ENCODE peak calls at places on chromosomes 3 and 15, in eight cellular contexts. A, V, M, T, U, Q, C and Z are unnamed samples.

GRCh38 chr15:65303687-65304392 is 637 bp upstream of the RNU5B-1 start:
- DNase-seq in T (peak; percentile 85), M (peak; percentile 56), C (peak; percentile 63), A (peak; percentile 70), V (peak; percentile 34), U (peak; percentile 18), Q (no peak), Z (no peak)

GRCh38 chr3:9226326-9226725 is 23.1 kb downstream of the SRGAP3 start:
- DNase-seq in U (no peak), Q (no peak), M (no peak), C (no peak), T (no peak), A (no peak), V (peak; percentile 87), Z (no peak)

GRCh38 chr15:74200394-74200793 is 2.2 kb downstream of the STRA6 start:
- DNase-seq in V (peak; percentile 75), U (no peak), M (no peak), C (peak; percentile 15), Q (no peak), A (no peak), T (no peak), Z (no peak)

GRCh38 chr15:59366368-59367021 is 6.2 kb downstream of the MYO1E start:
- DNase-seq in A (no peak), V (no peak), U (no peak), T (no peak), M (no peak), Q (no peak), C (no peak), Z (no peak)

GRCh38 chr15:96977886-96978285 is 647.4 kb downstream of the NR2F2 start:
- DNase-seq in T (no peak), V (no peak), U (no peak), M (no peak), A (no peak), Q (no peak), C (no peak), Z (no peak)

GRCh38 chr3:100316656-100317069 is 17.9 kb upstream of the NIT2 start:
- DNase-seq in Q (peak; percentile 15), A (no peak), V (peak; percentile 39), U (no peak), C (peak; percentile 28), M (no peak), T (peak; percentile 27), Z (peak; percentile 46)

GRCh38 chr3:34405159-34405558 is 606.7 kb downstream of the PDCD6IP start:
- DNase-seq in A (no peak), V (no peak), Q (no peak), U (no peak), C (no peak), M (no peak), T (no peak), Z (no peak)

GRCh38 chr15:100910556-100910955 is 8.6 kb upstream of the LRRK1 start:
- DNase-seq in V (no peak), Q (no peak), C (no peak), M (no peak), A (no peak), T (no peak), U (no peak), Z (no peak)

GRCh38 chr3:104437131-104437750 is 929.5 kb upstream of the ALCAM start:
- DNase-seq in C (no peak), M (no peak), T (no peak), A (no peak), U (no peak), V (peak; percentile 87), Q (no peak), Z (no peak)

GRCh38 chr3:104436536-104436935 is 930.2 kb upstream of the ALCAM start:
- DNase-seq in V (peak; percentile 63), M (no peak), A (no peak), T (no peak), Q (no peak), C (no peak), U (no peak), Z (no peak)

GRCh38 chr3:104437891-104438290 is 928.8 kb upstream of the ALCAM start:
- DNase-seq in Q (no peak), U (no peak), A (no peak), C (no peak), T (no peak), M (no peak), V (peak; percentile 81), Z (no peak)

DNA sequence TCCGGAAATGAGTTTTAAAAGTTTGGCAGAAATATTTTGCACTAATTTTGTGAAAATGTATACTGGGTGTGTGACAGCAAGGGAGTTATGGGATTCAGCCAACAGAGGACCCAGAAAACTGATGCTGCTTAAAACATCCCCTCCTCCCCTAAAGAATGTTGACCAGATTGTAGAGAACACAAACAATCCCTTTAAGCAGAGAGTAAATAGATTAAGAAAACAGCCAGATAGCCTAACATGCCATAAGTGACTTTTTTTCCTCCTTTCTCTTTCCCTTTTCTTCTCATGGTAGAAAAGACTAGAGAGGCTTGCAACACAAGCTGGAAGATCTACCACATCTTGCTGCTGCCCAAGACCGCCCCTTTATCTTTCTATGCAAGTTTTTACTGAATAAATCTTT is 927.9 kb upstream of the ALCAM start:
- DNase-seq in M (no peak), T (no peak), V (no peak), C (no peak), A (no peak), U (no peak), Q (no peak), Z (no peak)
- H3K27ac ChIP-seq in M (no peak overlapping the region), T (no peak overlapping the region), V (no peak overlapping the region), C (no peak overlapping the region), A (no peak overlapping the region), U (no peak overlapping the region), Q (no peak overlapping the region), Z (no peak overlapping the region)

GRCh38 chr3:43856351-43856750 is 165.6 kb downstream of the ABHD5 start:
- DNase-seq in C (no peak), Q (no peak), V (no peak), A (no peak), M (no peak), U (no peak), T (no peak), Z (no peak)

GRCh38 chr3:43856761-43857160 is 166.0 kb downstream of the ABHD5 start:
- DNase-seq in T (no peak), U (no peak), Q (no peak), M (no peak), A (no peak), V (no peak), C (no peak), Z (no peak)

GRCh38 chr3:43855674-43856299 is 165.0 kb downstream of the ABHD5 start:
- DNase-seq in U (peak; percentile 30), A (peak; percentile 65), V (no peak), Q (no peak), T (peak; percentile 64), C (peak; percentile 22), M (peak; percentile 69), Z (no peak)

GRCh38 chr3:43858052-43858701 is 167.4 kb downstream of the ABHD5 start:
- DNase-seq in Q (no peak), T (no peak), V (no peak), M (no peak), U (no peak), C (no peak), A (no peak), Z (no peak)

GRCh38 chr3:43857361-43858051 is 166.8 kb downstream of the ABHD5 start:
- DNase-seq in U (no peak), A (no peak), T (no peak), Q (no peak), C (no peak), M (no peak), V (no peak), Z (no peak)
- H3K27ac ChIP-seq in U (no peak overlapping the region), A (no peak overlapping the region), T (no peak overlapping the region), Q (no peak overlapping the region), C (no peak overlapping the region), M (no peak overlapping the region), V (no peak overlapping the region), Z (no peak overlapping the region)

GRCh38 chr15:69562564-69562963 is 109.9 kb downstream of the RPLP1 start:
- DNase-seq in T (no peak), M (peak; percentile 58), V (no peak), A (no peak), Q (no peak), U (no peak), C (no peak), Z (no peak)

GRCh38 chr15:69558138-69558409 is 105.5 kb downstream of the RPLP1 start:
- DNase-seq in V (no peak), Q (no peak), U (no peak), T (no peak), M (no peak), A (no peak), C (no peak), Z (no peak)

GRCh38 chr15:69562097-69562496 is 109.5 kb downstream of the RPLP1 start:
- DNase-seq in C (no peak), A (no peak), U (no peak), T (no peak), M (no peak), V (no peak), Q (no peak), Z (no peak)

GRCh38 chr15:69559440-69560215 is 107.0 kb downstream of the RPLP1 start:
- DNase-seq in Q (no peak), C (no peak), M (no peak), V (no peak), A (no peak), U (no peak), T (no peak), Z (no peak)

GRCh38 chr15:69561071-69561784 is 108.6 kb downstream of the RPLP1 start:
- DNase-seq in A (no peak), T (peak; percentile 57), Q (no peak), M (peak; percentile 79), U (no peak), V (no peak), C (no peak), Z (no peak)
- H3K27ac ChIP-seq in A (no peak overlapping the region), T (peak overlapping the region; percentile 38), Q (no peak overlapping the region), M (peak overlapping the region; percentile 80), U (no peak overlapping the region), V (no peak overlapping the region), C (no peak overlapping the region), Z (no peak overlapping the region)

GRCh38 chr3:149654188-149654601 is 3.6 kb downstream of the WWTR1 start:
- DNase-seq in A (no peak), C (no peak), V (peak; percentile 87), Q (no peak), M (no peak), U (no peak), T (no peak), Z (no peak)

GRCh38 chr3:149653564-149653963 is 4.3 kb downstream of the WWTR1 start:
- DNase-seq in Q (no peak), T (no peak), A (no peak), M (no peak), C (no peak), V (no peak), U (no peak), Z (no peak)

GRCh38 chr3:149655826-149656599 is 1.8 kb downstream of the WWTR1 start:
- DNase-seq in Q (no peak), M (no peak), T (no peak), U (no peak), A (no peak), V (peak; percentile 44), C (no peak), Z (no peak)

GRCh38 chr3:149650828-149651227 is 7.0 kb downstream of the WWTR1 start:
- DNase-seq in M (no peak), U (no peak), Q (no peak), V (no peak), C (no peak), T (no peak), A (no peak), Z (no peak)

DNA sequence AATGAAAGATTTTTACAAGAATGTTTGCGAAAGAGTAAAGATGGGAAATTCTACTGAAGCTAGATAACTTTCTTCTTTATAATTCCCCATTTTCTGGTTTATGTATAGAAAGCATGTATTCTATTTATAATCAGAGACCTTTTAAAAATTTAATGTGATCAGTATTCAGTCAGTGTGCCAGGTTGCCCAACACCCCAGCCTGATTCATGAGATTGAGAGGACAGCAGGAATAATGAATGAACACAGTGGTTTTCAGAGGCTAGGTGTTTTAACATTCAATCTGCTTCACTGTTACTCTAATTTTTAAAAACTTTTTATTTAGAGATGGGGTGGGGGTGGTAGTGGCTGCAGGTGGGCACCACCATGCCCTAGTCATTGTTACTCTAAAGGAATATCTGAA is 4.7 kb downstream of the WWTR1 start:
- DNase-seq in Q (no peak), C (no peak), M (no peak), T (no peak), U (no peak), A (no peak), V (no peak), Z (no peak)
- H3K27ac ChIP-seq in Q (no peak overlapping the region), C (no peak overlapping the region), M (no peak overlapping the region), T (no peak overlapping the region), U (no peak overlapping the region), A (no peak overlapping the region), V (peak overlapping the region; percentile 37), Z (no peak overlapping the region)